ENCODE peak calls at places on chromosomes 13 and 19, in ten cellular contexts. B is bronchial epithelial cell, R is RWPE1, D is IMR-90, O is MCF 10A, I is vagina, K is sigmoid colon, F is Calu3, C is uterus, Z is astrocyte. W is an unnamed sample.

GRCh38 chr13:87887459-87888123 is 216.4 kb downstream of the SLITRK5 start:
- DNase-seq in K (no peak), I (no peak), D (no peak), C (no peak), B (no peak), R (no peak), F (no peak), Z (no peak), O (no peak), W (no peak)

GRCh38 chr19:45901432-45901903 is 945 bp downstream of the MYPOP start:
- DNase-seq in K (peak; percentile 82), F (no peak), I (no peak), R (no peak), B (no peak), D (peak; percentile 42), O (peak; percentile 29), C (peak; percentile 56), Z (no peak), W (no peak)

GRCh38 chr13:111282425-111282824 is 38.0 kb upstream of the TEX29 start:
- DNase-seq in O (no peak), K (no peak), C (no peak), I (no peak), B (peak; percentile 62), R (no peak), F (no peak), Z (no peak), D (no peak), W (no peak)

GRCh38 chr13:40755082-40755755 is 15.8 kb downstream of the MRPS31 start:
- DNase-seq in R (no peak), F (no peak), I (no peak), O (no peak), D (no peak), Z (no peak), C (no peak), B (no peak), K (no peak), W (no peak)

GRCh38 chr19:45847661-45848060 is 15.3 kb downstream of the SYMPK start:
- DNase-seq in B (no peak), O (no peak), Z (no peak), F (no peak), C (no peak), D (no peak), R (no peak), K (no peak), I (no peak), W (no peak)

GRCh38 chr19:9883231-9883758 is 48.2 kb downstream of the PIN1 start:
- DNase-seq in I (no peak), B (peak; percentile 46), D (no peak), R (peak; percentile 68), O (peak; percentile 36), Z (no peak), C (no peak), F (no peak), K (no peak), W (no peak)

GRCh38 chr19:15702590-15702930 is 25.3 kb upstream of the OR10H2 start:
- DNase-seq in K (peak; percentile 93), Z (no peak), F (peak; percentile 73), O (peak; percentile 65), I (no peak), R (no peak), C (peak; percentile 60), B (peak; percentile 65), D (no peak), W (no peak)

GRCh38 chr13:48155850-48156249 is 60.9 kb upstream of the MED4 start:
- DNase-seq in I (no peak), D (peak; percentile 33), C (no peak), Z (peak; percentile 68), R (peak; percentile 79), O (peak; percentile 89), K (no peak), B (peak; percentile 100), F (no peak), W (no peak)

GRCh38 chr13:21934309-21934708 is 263.4 kb downstream of the FGF9 start:
- DNase-seq in D (no peak), I (no peak), R (no peak), K (no peak), F (no peak), O (no peak), B (no peak), C (no peak), Z (no peak), W (no peak)

GRCh38 chr13:109576331-109576813 is 210.0 kb downstream of the IRS2 start:
- DNase-seq in Z (no peak), R (no peak), F (no peak), I (no peak), K (no peak), O (no peak), D (no peak), B (peak; percentile 23), C (no peak), W (no peak)

GRCh38 chr13:39612023-39612637 is 9.1 kb upstream of the LHFPL6 start:
- DNase-seq in D (peak; percentile 78), K (peak; percentile 85), O (peak; percentile 77), C (peak; percentile 57), R (peak; percentile 42), F (peak; percentile 57), B (peak; percentile 68), I (no peak), Z (peak; percentile 58), W (no peak)

GRCh38 chr13:69657676-69658075 is 449.9 kb upstream of the ATXN8OS start:
- DNase-seq in R (no peak), F (no peak), C (no peak), B (no peak), K (no peak), I (no peak), Z (no peak), O (no peak), D (no peak), W (no peak)

GRCh38 chr13:40910324-40911050 is 108.6 kb downstream of the ELF1 start:
- DNase-seq in Z (peak; percentile 64), C (no peak), R (peak; percentile 15), B (peak; percentile 44), D (peak; percentile 55), O (no peak), F (no peak), K (no peak), I (no peak), W (no peak)

GRCh38 chr13:48448285-48448962 is 35.5 kb upstream of the LPAR6 start:
- DNase-seq in O (peak; percentile 4), K (no peak), F (no peak), R (no peak), B (peak; percentile 37), I (no peak), C (no peak), D (no peak), Z (no peak), W (no peak)

GRCh38 chr19:20077791-20078463 is at the start of gene ZNF90:
- DNase-seq in B (peak; percentile 90), K (peak; percentile 99), C (peak; percentile 96), D (peak; percentile 93), R (peak; percentile 75), O (no peak), I (peak; percentile 98), Z (peak; percentile 93), F (peak; percentile 74), W (peak; percentile 95)

GRCh38 chr19:16476401-16476800 is 4.6 kb upstream of the EPS15L1 start:
- DNase-seq in O (no peak), R (no peak), Z (no peak), D (no peak), F (no peak), I (no peak), B (no peak), C (no peak), K (no peak), W (no peak)

DNA sequence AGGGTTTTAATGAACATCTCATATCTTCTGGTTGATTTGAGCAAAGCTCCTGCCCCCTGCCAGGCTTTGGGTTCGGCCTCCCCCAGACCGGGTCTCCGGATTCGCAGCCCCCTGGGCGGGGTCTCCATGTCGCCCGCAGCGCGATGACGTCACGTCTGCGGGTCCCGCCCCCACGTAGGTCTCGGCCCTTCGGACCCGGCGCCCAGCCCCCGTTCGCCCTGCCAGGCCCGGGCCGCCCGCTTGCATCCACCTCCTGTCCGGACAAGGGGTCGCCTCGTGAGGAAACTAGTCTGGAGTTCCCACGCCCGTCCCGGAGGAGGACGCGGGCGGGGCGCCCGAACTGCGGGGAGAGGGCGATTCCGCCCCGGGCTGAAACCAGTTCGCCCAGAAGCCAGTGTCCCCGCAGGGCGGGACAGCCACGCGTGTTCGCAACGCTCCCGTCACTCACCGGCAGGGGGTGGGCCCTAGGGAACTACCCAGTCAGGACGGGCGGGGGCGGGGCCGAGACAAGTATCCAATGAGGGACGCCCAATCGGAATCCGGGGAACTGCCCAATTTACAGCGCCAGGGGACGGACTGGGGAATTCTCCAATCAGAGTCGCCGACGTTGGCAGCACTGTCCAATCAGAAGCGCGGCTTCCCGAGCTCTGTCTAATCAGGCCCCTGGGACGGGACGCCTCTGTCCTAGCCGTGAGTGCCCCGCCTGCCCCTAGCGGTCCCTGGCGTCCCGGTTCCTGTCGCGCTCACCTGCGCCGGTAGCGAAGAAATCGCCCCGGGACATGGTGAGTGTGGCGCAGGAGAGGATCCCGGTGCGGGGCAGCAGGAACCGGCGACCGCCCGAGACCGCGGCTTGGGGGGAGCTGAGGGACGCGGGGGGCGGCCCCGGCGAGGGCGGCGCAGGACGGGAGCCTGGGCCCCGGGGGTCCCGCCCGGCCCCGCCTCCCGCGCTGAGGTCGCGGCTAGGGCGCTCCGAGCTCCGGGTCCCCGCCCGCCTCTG is at the start of gene ZNF555:
- DNase-seq in B (peak; percentile 96), R (peak; percentile 100), I (peak; percentile 100), F (peak; percentile 96), D (peak; percentile 98), K (peak; percentile 100), Z (peak; percentile 98), O (peak; percentile 100), C (peak; percentile 99), W (peak; percentile 98)
- TF ChIP-seq CTCF in B (peak; percentile 59), R (peak; percentile 57), I (peak; percentile 40), F (peak; percentile 22), D (peak; percentile 41), K (peak; percentile 30), Z (no peak), O (peak; percentile 27), C (peak; percentile 64), W (peak; percentile 72)

GRCh38 chr19:14661372-14661924 is 13.2 kb downstream of the ADGRE3 start:
- DNase-seq in K (no peak), I (no peak), O (no peak), F (no peak), Z (no peak), C (no peak), R (no peak), D (no peak), B (no peak), W (no peak)
- TF ChIP-seq CTCF in K (no peak), I (no peak), O (no peak), F (no peak), Z (no peak), C (no peak), R (no peak), D (no peak), B (no peak), W (no peak)

GRCh38 chr19:29745253-29745652 is 30.2 kb upstream of the C19orf12 start:
- DNase-seq in Z (no peak), R (no peak), K (no peak), I (no peak), B (no peak), F (peak; percentile 14), O (no peak), C (no peak), D (no peak), W (peak; percentile 81)
- TF ChIP-seq CTCF in Z (no peak), R (no peak), K (no peak), I (no peak), B (no peak), F (no peak), O (peak; percentile 9), C (no peak), D (no peak), W (peak; percentile 38)

DNA sequence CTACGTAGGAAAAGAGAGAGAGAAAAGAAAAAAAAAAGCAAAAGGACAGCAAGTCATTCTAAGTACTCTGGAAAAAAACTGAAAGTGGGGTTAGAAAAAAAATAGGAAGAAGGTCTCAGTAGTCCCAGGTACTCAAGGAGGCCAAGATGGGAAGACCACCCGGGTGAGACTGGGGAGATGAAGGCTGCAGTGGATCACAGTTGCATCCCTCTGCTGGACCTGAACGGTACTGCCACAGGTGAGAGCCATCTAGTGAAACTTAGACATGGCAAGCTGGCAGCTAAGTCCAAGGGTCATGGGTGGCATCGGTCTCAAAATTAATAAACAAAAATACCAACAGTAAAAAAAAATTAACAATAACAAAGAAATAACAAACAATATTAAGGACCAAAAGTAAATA is 41.0 kb upstream of the ZNF91 start:
- DNase-seq in R (no peak), K (no peak), D (no peak), F (no peak), B (no peak), C (no peak), I (no peak), O (no peak), Z (no peak), W (no peak)
- TF ChIP-seq CTCF in R (no peak), K (no peak), D (no peak), F (no peak), B (peak; percentile 29), C (no peak), I (no peak), O (peak; percentile 26), Z (no peak), W (peak; percentile 32)